ENCODE peak calls at places on chromosomes 3 and 15, in ten cellular contexts. G, A, P, S, Y, Z, R, N, F and X are unnamed samples.
A peak's percentile ranks its signal among the peaks of the same experiment; 100 is the strongest.

GRCh38 chr15:61169904-61170695 is 59.0 kb downstream of the RORA start:
- DNase-seq in G (no peak), A (no peak), P (no peak), S (no peak), Y (no peak), Z (no peak), R (no peak), N (no peak), F (no peak), X (peak; percentile 65)

GRCh38 chr3:39529551-39529950 is 62.1 kb downstream of the MOBP start:
- DNase-seq in G (no peak), A (no peak), P (no peak), S (no peak), Y (no peak), Z (no peak), R (no peak), N (no peak), F (no peak), X (no peak)

GRCh38 chr3:117719316-117719926 is 1009.8 kb downstream of the TUSC7 start:
- DNase-seq in G (peak; percentile 31), A (peak; percentile 13), P (no peak), S (peak; percentile 53), Y (peak; percentile 25), Z (peak; percentile 19), R (no peak), N (no peak), F (peak; percentile 9), X (peak; percentile 11)

GRCh38 chr15:75349851-75350588 is 3.2 kb downstream of the NEIL1 start:
- DNase-seq in G (no peak), A (no peak), P (no peak), S (no peak), Y (no peak), Z (no peak), R (no peak), N (peak; percentile 60), F (peak; percentile 71), X (peak; percentile 87)

GRCh38 chr3:58325525-58325992 is 7.1 kb upstream of the PXK start:
- DNase-seq in G (no peak), A (peak; percentile 68), P (no peak), S (no peak), Y (peak; percentile 54), Z (no peak), R (no peak), N (no peak), F (no peak), X (no peak)

GRCh38 chr15:77017091-77017660 is 22.2 kb downstream of the PSTPIP1 start:
- DNase-seq in G (no peak), A (no peak), P (no peak), S (no peak), Y (no peak), Z (no peak), R (no peak), N (no peak), F (no peak), X (no peak)

GRCh38 chr15:48784756-48785155 is 26.1 kb downstream of the CEP152 start:
- DNase-seq in G (no peak), A (no peak), P (no peak), S (no peak), Y (no peak), Z (no peak), R (no peak), N (no peak), F (no peak), X (no peak)

GRCh38 chr3:142904639-142905441 is 16.0 kb upstream of the PCOLCE2 start:
- DNase-seq in G (no peak), A (peak; percentile 17), P (no peak), S (peak; percentile 92), Y (peak; percentile 40), Z (peak; percentile 75), R (no peak), N (no peak), F (peak; percentile 44), X (peak; percentile 62)

GRCh38 chr3:178320481-178321352 is 215.5 kb upstream of the KCNMB2 start:
- DNase-seq in G (peak; percentile 69), A (peak; percentile 84), P (peak; percentile 8), S (peak; percentile 55), Y (peak; percentile 85), Z (peak; percentile 73), R (no peak), N (no peak), F (no peak), X (no peak)

GRCh38 chr3:111917300-111917699 is 58.2 kb downstream of the PHLDB2 start:
- DNase-seq in G (peak; percentile 46), A (peak; percentile 57), P (no peak), S (peak; percentile 70), Y (peak; percentile 62), Z (no peak), R (no peak), N (no peak), F (no peak), X (no peak)

GRCh38 chr3:16849240-16849639 is 35.5 kb upstream of the PLCL2 start:
- DNase-seq in G (no peak), A (no peak), P (peak; percentile 36), S (no peak), Y (peak; percentile 67), Z (no peak), R (no peak), N (no peak), F (peak; percentile 27), X (peak; percentile 83)

GRCh38 chr15:75650908-75651809 is 3.4 kb downstream of the SNX33 start:
- DNase-seq in G (no peak), A (no peak), P (no peak), S (peak; percentile 28), Y (peak; percentile 32), Z (peak; percentile 34), R (no peak), N (no peak), F (no peak), X (no peak)

GRCh38 chr3:168096210-168096795 is 579 bp upstream of the GOLIM4 start:
- DNase-seq in G (peak; percentile 92), A (peak; percentile 97), P (peak; percentile 71), S (peak; percentile 95), Y (peak; percentile 95), Z (peak; percentile 84), R (peak; percentile 73), N (no peak), F (peak; percentile 63), X (peak; percentile 86)

GRCh38 chr3:192919895-192920294 is 2.2 kb upstream of the MB21D2 start:
- DNase-seq in G (no peak), A (no peak), P (no peak), S (no peak), Y (no peak), Z (no peak), R (no peak), N (no peak), F (no peak), X (peak; percentile 38)

GRCh38 chr3:139657434-139657833 is 20.3 kb downstream of the NMNAT3 start:
- DNase-seq in G (no peak), A (no peak), P (no peak), S (no peak), Y (no peak), Z (no peak), R (no peak), N (no peak), F (no peak), X (no peak)

GRCh38 chr3:13622356-13622755 is 73.4 kb downstream of the FBLN2 start:
- DNase-seq in G (no peak), A (no peak), P (no peak), S (no peak), Y (no peak), Z (no peak), R (no peak), N (no peak), F (no peak), X (no peak)

GRCh38 chr3:174409085-174409743 is 449.9 kb upstream of the NAALADL2 start:
- DNase-seq in G (no peak), A (peak; percentile 9), P (no peak), S (no peak), Y (no peak), Z (no peak), R (no peak), N (no peak), F (no peak), X (no peak)